ENCODE peak calls at places on chromosomes 2 and 18, in six cellular contexts. C is left ventricle myocardium inferior, R is body of pancreas, N is RWPE2, V is SK-N-SH, Y is uterus. X is an unnamed sample. For H3K9me3, the result is how much of the 10 kb centered on the place peaks cover.

GRCh38 chr2:96100893-96101304 is 15.5 kb downstream of the ADRA2B start:
- DNase-seq in C (no peak), R (no peak), N (peak), V (peak), Y (no peak), X (no peak)

GRCh38 chr2:134173338-134174016 is 80.4 kb upstream of the MGAT5 start:
- DNase-seq in C (peak), R (peak), N (no peak), V (no peak), Y (no peak), X (peak)

GRCh38 chr2:127004893-127005600 is 101.9 kb downstream of the BIN1 start:
- DNase-seq in C (no peak), R (no peak), N (no peak), V (no peak), Y (no peak), X (no peak)

GRCh38 chr18:79612291-79613108 is 67.1 kb upstream of the CTDP1 start:
- DNase-seq in C (no peak), R (peak), N (peak), V (no peak), Y (peak), X (no peak)

GRCh38 chr18:13584826-13585225 is 141.5 kb downstream of the FAM210A start:
- DNase-seq in C (no peak), R (no peak), N (no peak), V (peak), Y (no peak), X (no peak)

GRCh38 chr18:44637210-44638051 is 43.3 kb upstream of the SETBP1 start:
- DNase-seq in C (no peak), R (no peak), N (no peak), V (no peak), Y (no peak), X (no peak)

GRCh38 chr2:133346654-133347053 is 221.6 kb downstream of the NCKAP5 start:
- DNase-seq in C (no peak), R (no peak), N (no peak), V (no peak), Y (no peak), X (no peak)

GRCh38 chr18:49851624-49852023 is 38.3 kb upstream of the ACAA2 start:
- DNase-seq in C (no peak), R (no peak), N (no peak), V (no peak), Y (no peak), X (no peak)

GRCh38 chr18:54888933-54889332 is 60.7 kb downstream of the RAB27B start:
- DNase-seq in C (no peak), R (no peak), N (no peak), V (no peak), Y (no peak), X (no peak)

GRCh38 chr2:56576001-56576400 is 392.2 kb downstream of the CCDC85A start:
- DNase-seq in C (no peak), R (no peak), N (no peak), V (no peak), Y (no peak), X (no peak)
- H3K9me3 ChIP-seq in C (under half), R (under half), N (under half), V (under half), Y (under half), X (under half)

DNA sequence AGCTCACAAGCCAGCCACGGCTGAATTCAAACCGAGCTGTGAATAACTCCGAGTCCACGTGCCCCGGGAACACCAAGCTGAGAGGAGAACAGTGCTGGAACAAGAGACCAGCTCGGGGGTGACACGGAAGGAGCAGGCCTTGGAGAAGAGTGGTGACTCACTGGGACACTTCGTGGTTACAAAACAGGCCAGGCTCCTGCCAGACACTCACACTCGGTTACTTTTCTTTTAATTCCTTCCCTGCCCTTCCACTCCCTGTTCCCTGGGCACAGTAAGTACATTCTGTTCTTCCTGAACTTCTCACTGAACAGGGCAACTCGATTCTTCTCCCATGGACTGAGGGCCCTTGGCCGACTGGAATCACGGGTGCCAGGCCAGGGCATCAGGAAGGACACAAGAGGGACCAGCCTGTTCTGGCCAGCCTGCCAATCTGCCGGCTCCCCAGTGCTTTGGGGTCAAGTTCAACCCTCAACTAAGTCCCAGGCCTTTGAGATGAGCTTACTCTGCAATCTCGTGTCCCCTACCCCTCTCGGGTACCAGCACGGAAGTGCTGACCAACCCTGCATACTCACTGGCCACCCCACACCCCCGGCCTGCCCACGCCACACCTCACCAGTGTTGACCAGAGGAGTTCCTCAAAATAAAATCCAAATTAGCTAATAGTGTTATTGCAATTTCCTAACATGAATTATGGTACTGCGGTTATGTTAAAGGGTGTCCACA is 87.5 kb downstream of the TFCP2L1 start:
- DNase-seq in C (peak), R (peak), N (peak), V (no peak), Y (peak), X (peak)
- H3K27ac ChIP-seq in C (peak), R (no peak), N (peak), V (no peak), Y (no peak), X (peak)

DNA sequence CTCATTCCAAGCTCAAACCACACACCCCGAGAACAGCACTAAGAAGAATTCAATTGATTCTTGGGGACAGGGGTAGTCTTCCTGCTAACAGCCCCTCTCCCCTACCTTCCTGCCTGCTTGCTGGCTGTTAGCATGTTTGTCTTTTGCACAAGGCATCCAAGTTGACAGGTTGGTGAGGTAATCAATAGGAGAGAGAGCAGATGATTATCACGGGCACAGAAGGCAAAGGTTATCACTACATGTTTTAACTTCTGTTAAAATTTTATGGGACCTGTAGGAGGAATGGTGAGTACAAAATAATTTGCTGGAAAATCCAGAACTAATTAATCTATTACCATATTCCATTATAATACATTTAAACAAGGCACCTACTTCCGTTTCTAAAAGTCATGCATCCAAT is 442.1 kb upstream of the TCF4 start:
- DNase-seq in C (no peak), R (no peak), N (no peak), V (no peak), Y (no peak), X (no peak)
- H3K9me3 ChIP-seq in C (under half), R (under half), N (under half), V (under half), Y (under half), X (under half)

GRCh38 chr2:65397122-65397521 is 35.3 kb downstream of the SPRED2 start:
- DNase-seq in C (no peak), R (no peak), N (no peak), V (no peak), Y (no peak), X (no peak)
- H3K27ac ChIP-seq in C (peak), R (no peak), N (no peak), V (no peak), Y (no peak), X (peak)

GRCh38 chr2:98556634-98557033 is 51.7 kb downstream of the COA5 start:
- DNase-seq in C (no peak), R (no peak), N (no peak), V (no peak), Y (no peak), X (no peak)
- H3K9me3 ChIP-seq in C (under half), R (under half), N (under half), V (under half), Y (under half), X (under half)

GRCh38 chr18:26710460-26711096 is 154.9 kb downstream of the AQP4 start:
- DNase-seq in C (no peak), R (no peak), N (no peak), V (no peak), Y (no peak), X (no peak)
- H3K27ac ChIP-seq in C (no peak), R (no peak), N (no peak), V (no peak), Y (no peak), X (no peak)